ENCODE peak calls at places on chromosomes 3 and 15, in eight cellular contexts. One of them, this sample, is unnamed.

GRCh38 chr3:132354916-132355702 is 37.9 kb downstream of the ACP3 start:
- DNase-seq in nephron progenitor cell: no peak
- DNase-seq in H9: no peak
- DNase-seq in cardiac fibroblast: no peak
- DNase-seq in fibroblast of villous mesenchyme: no peak
- DNase-seq in CD4-positive, alpha-beta T cell: no peak
- DNase-seq in foreskin fibroblast: no peak
- DNase-seq in HL-60: no peak
- DNase-seq in this sample: no peak

GRCh38 chr3:23809294-23809693 is 3.5 kb downstream of the UBE2E1 start:
- DNase-seq in nephron progenitor cell: no peak
- DNase-seq in H9: no peak
- DNase-seq in cardiac fibroblast: no peak
- DNase-seq in fibroblast of villous mesenchyme: no peak
- DNase-seq in CD4-positive, alpha-beta T cell: no peak
- DNase-seq in foreskin fibroblast: no peak
- DNase-seq in HL-60: no peak
- DNase-seq in this sample: no peak

GRCh38 chr15:25739687-25740121 is 123.4 kb downstream of the ATP10A start:
- DNase-seq in nephron progenitor cell: no peak
- DNase-seq in H9: peak
- DNase-seq in cardiac fibroblast: peak
- DNase-seq in fibroblast of villous mesenchyme: peak
- DNase-seq in CD4-positive, alpha-beta T cell: peak
- DNase-seq in foreskin fibroblast: peak
- DNase-seq in HL-60: no peak
- DNase-seq in this sample: no peak

GRCh38 chr15:76162784-76163428 is 103.1 kb downstream of the TMEM266 start:
- DNase-seq in nephron progenitor cell: no peak
- DNase-seq in H9: no peak
- DNase-seq in cardiac fibroblast: no peak
- DNase-seq in fibroblast of villous mesenchyme: no peak
- DNase-seq in CD4-positive, alpha-beta T cell: no peak
- DNase-seq in foreskin fibroblast: no peak
- DNase-seq in HL-60: no peak
- DNase-seq in this sample: no peak

GRCh38 chr3:186411994-186412393 is 50.0 kb upstream of the DGKG start:
- DNase-seq in nephron progenitor cell: no peak
- DNase-seq in H9: no peak
- DNase-seq in cardiac fibroblast: no peak
- DNase-seq in fibroblast of villous mesenchyme: no peak
- DNase-seq in CD4-positive, alpha-beta T cell: no peak
- DNase-seq in foreskin fibroblast: no peak
- DNase-seq in HL-60: no peak
- DNase-seq in this sample: peak

GRCh38 chr3:24451461-24452099 is 43.1 kb downstream of the THRB start:
- DNase-seq in nephron progenitor cell: no peak
- DNase-seq in H9: no peak
- DNase-seq in cardiac fibroblast: no peak
- DNase-seq in fibroblast of villous mesenchyme: peak
- DNase-seq in CD4-positive, alpha-beta T cell: no peak
- DNase-seq in foreskin fibroblast: no peak
- DNase-seq in HL-60: no peak
- DNase-seq in this sample: no peak

GRCh38 chr15:35603298-35603697 is 57.3 kb upstream of the DPH6 start:
- DNase-seq in nephron progenitor cell: no peak
- DNase-seq in H9: no peak
- DNase-seq in cardiac fibroblast: peak
- DNase-seq in fibroblast of villous mesenchyme: peak
- DNase-seq in CD4-positive, alpha-beta T cell: no peak
- DNase-seq in foreskin fibroblast: peak
- DNase-seq in HL-60: no peak
- DNase-seq in this sample: peak

GRCh38 chr3:72482589-72483249 is 365.5 kb downstream of the SHQ1 start:
- DNase-seq in nephron progenitor cell: no peak
- DNase-seq in H9: no peak
- DNase-seq in cardiac fibroblast: peak
- DNase-seq in fibroblast of villous mesenchyme: peak
- DNase-seq in CD4-positive, alpha-beta T cell: peak
- DNase-seq in foreskin fibroblast: peak
- DNase-seq in HL-60: no peak
- DNase-seq in this sample: peak

GRCh38 chr3:190840146-190840545 is 22.3 kb downstream of the GMNC start:
- DNase-seq in nephron progenitor cell: peak
- DNase-seq in H9: no peak
- DNase-seq in cardiac fibroblast: peak
- DNase-seq in fibroblast of villous mesenchyme: no peak
- DNase-seq in CD4-positive, alpha-beta T cell: no peak
- DNase-seq in foreskin fibroblast: no peak
- DNase-seq in HL-60: no peak
- DNase-seq in this sample: no peak

GRCh38 chr15:66580643-66581042 is 14.8 kb upstream of the LCTL start:
- DNase-seq in nephron progenitor cell: no peak
- DNase-seq in H9: no peak
- DNase-seq in cardiac fibroblast: peak
- DNase-seq in fibroblast of villous mesenchyme: peak
- DNase-seq in CD4-positive, alpha-beta T cell: no peak
- DNase-seq in foreskin fibroblast: peak
- DNase-seq in HL-60: no peak
- DNase-seq in this sample: no peak

GRCh38 chr3:140850210-140850955 is 91.3 kb upstream of the SLC25A36 start:
- DNase-seq in nephron progenitor cell: no peak
- DNase-seq in H9: no peak
- DNase-seq in cardiac fibroblast: no peak
- DNase-seq in fibroblast of villous mesenchyme: no peak
- DNase-seq in CD4-positive, alpha-beta T cell: no peak
- DNase-seq in foreskin fibroblast: peak
- DNase-seq in HL-60: no peak
- DNase-seq in this sample: no peak

GRCh38 chr3:57659810-57660439 is 33.0 kb downstream of the DENND6A start:
- DNase-seq in nephron progenitor cell: no peak
- DNase-seq in H9: no peak
- DNase-seq in cardiac fibroblast: no peak
- DNase-seq in fibroblast of villous mesenchyme: no peak
- DNase-seq in CD4-positive, alpha-beta T cell: no peak
- DNase-seq in foreskin fibroblast: no peak
- DNase-seq in HL-60: no peak
- DNase-seq in this sample: no peak

GRCh38 chr3:121995190-121996137 is 26.6 kb downstream of the ILDR1 start:
- DNase-seq in nephron progenitor cell: peak
- DNase-seq in H9: peak
- DNase-seq in cardiac fibroblast: peak
- DNase-seq in fibroblast of villous mesenchyme: peak
- DNase-seq in CD4-positive, alpha-beta T cell: no peak
- DNase-seq in foreskin fibroblast: peak
- DNase-seq in HL-60: peak
- DNase-seq in this sample: no peak

GRCh38 chr3:72539856-72540255 is 308.4 kb downstream of the SHQ1 start:
- DNase-seq in nephron progenitor cell: no peak
- DNase-seq in H9: no peak
- DNase-seq in cardiac fibroblast: no peak
- DNase-seq in fibroblast of villous mesenchyme: no peak
- DNase-seq in CD4-positive, alpha-beta T cell: no peak
- DNase-seq in foreskin fibroblast: no peak
- DNase-seq in HL-60: no peak
- DNase-seq in this sample: no peak

GRCh38 chr3:123261666-123262065 is 59.9 kb downstream of the SEC22A start:
- DNase-seq in nephron progenitor cell: no peak
- DNase-seq in H9: no peak
- DNase-seq in cardiac fibroblast: no peak
- DNase-seq in fibroblast of villous mesenchyme: no peak
- DNase-seq in CD4-positive, alpha-beta T cell: no peak
- DNase-seq in foreskin fibroblast: no peak
- DNase-seq in HL-60: no peak
- DNase-seq in this sample: no peak

GRCh38 chr3:128068156-128068620 is 16.0 kb downstream of the SEC61A1 start:
- DNase-seq in nephron progenitor cell: peak
- DNase-seq in H9: peak
- DNase-seq in cardiac fibroblast: peak
- DNase-seq in fibroblast of villous mesenchyme: peak
- DNase-seq in CD4-positive, alpha-beta T cell: no peak
- DNase-seq in foreskin fibroblast: no peak
- DNase-seq in HL-60: no peak
- DNase-seq in this sample: peak

GRCh38 chr3:133455960-133456359 is 56.1 kb downstream of the BFSP2 start:
- DNase-seq in nephron progenitor cell: no peak
- DNase-seq in H9: no peak
- DNase-seq in cardiac fibroblast: no peak
- DNase-seq in fibroblast of villous mesenchyme: no peak
- DNase-seq in CD4-positive, alpha-beta T cell: no peak
- DNase-seq in foreskin fibroblast: no peak
- DNase-seq in HL-60: no peak
- DNase-seq in this sample: no peak

GRCh38 chr3:10709110-10709781 is 106.8 kb upstream of the SLC6A11 start:
- DNase-seq in nephron progenitor cell: no peak
- DNase-seq in H9: no peak
- DNase-seq in cardiac fibroblast: no peak
- DNase-seq in fibroblast of villous mesenchyme: no peak
- DNase-seq in CD4-positive, alpha-beta T cell: no peak
- DNase-seq in foreskin fibroblast: no peak
- DNase-seq in HL-60: no peak
- DNase-seq in this sample: no peak
- TF ChIP-seq CTCF in nephron progenitor cell: no peak
- TF ChIP-seq CTCF in H9: no peak
- TF ChIP-seq CTCF in cardiac fibroblast: no peak
- TF ChIP-seq CTCF in fibroblast of villous mesenchyme: no peak
- TF ChIP-seq CTCF in CD4-positive, alpha-beta T cell: no peak
- TF ChIP-seq CTCF in foreskin fibroblast: no peak
- TF ChIP-seq CTCF in HL-60: no peak
- TF ChIP-seq CTCF in this sample: no peak

GRCh38 chr3:118980832-118981231 is 53.8 kb downstream of the IGSF11 start:
- DNase-seq in nephron progenitor cell: no peak
- DNase-seq in H9: no peak
- DNase-seq in cardiac fibroblast: no peak
- DNase-seq in fibroblast of villous mesenchyme: no peak
- DNase-seq in CD4-positive, alpha-beta T cell: no peak
- DNase-seq in foreskin fibroblast: no peak
- DNase-seq in HL-60: no peak
- DNase-seq in this sample: no peak
- TF ChIP-seq CTCF in nephron progenitor cell: no peak
- TF ChIP-seq CTCF in H9: no peak
- TF ChIP-seq CTCF in cardiac fibroblast: no peak
- TF ChIP-seq CTCF in fibroblast of villous mesenchyme: no peak
- TF ChIP-seq CTCF in CD4-positive, alpha-beta T cell: no peak
- TF ChIP-seq CTCF in foreskin fibroblast: no peak
- TF ChIP-seq CTCF in HL-60: no peak
- TF ChIP-seq CTCF in this sample: no peak

GRCh38 chr3:49343163-49343562 is 3.3 kb upstream of the USP4 start:
- DNase-seq in nephron progenitor cell: no peak
- DNase-seq in H9: no peak
- DNase-seq in cardiac fibroblast: no peak
- DNase-seq in fibroblast of villous mesenchyme: no peak
- DNase-seq in CD4-positive, alpha-beta T cell: no peak
- DNase-seq in foreskin fibroblast: no peak
- DNase-seq in HL-60: no peak
- DNase-seq in this sample: no peak

GRCh38 chr3:49341996-49342395 is 2.1 kb upstream of the USP4 start:
- DNase-seq in nephron progenitor cell: no peak
- DNase-seq in H9: no peak
- DNase-seq in cardiac fibroblast: no peak
- DNase-seq in fibroblast of villous mesenchyme: no peak
- DNase-seq in CD4-positive, alpha-beta T cell: no peak
- DNase-seq in foreskin fibroblast: no peak
- DNase-seq in HL-60: no peak
- DNase-seq in this sample: no peak

GRCh38 chr3:49339593-49339946 is 283 bp downstream of the USP4 start:
- DNase-seq in nephron progenitor cell: peak
- DNase-seq in H9: peak
- DNase-seq in cardiac fibroblast: no peak
- DNase-seq in fibroblast of villous mesenchyme: no peak
- DNase-seq in CD4-positive, alpha-beta T cell: no peak
- DNase-seq in foreskin fibroblast: no peak
- DNase-seq in HL-60: no peak
- DNase-seq in this sample: no peak

DNA sequence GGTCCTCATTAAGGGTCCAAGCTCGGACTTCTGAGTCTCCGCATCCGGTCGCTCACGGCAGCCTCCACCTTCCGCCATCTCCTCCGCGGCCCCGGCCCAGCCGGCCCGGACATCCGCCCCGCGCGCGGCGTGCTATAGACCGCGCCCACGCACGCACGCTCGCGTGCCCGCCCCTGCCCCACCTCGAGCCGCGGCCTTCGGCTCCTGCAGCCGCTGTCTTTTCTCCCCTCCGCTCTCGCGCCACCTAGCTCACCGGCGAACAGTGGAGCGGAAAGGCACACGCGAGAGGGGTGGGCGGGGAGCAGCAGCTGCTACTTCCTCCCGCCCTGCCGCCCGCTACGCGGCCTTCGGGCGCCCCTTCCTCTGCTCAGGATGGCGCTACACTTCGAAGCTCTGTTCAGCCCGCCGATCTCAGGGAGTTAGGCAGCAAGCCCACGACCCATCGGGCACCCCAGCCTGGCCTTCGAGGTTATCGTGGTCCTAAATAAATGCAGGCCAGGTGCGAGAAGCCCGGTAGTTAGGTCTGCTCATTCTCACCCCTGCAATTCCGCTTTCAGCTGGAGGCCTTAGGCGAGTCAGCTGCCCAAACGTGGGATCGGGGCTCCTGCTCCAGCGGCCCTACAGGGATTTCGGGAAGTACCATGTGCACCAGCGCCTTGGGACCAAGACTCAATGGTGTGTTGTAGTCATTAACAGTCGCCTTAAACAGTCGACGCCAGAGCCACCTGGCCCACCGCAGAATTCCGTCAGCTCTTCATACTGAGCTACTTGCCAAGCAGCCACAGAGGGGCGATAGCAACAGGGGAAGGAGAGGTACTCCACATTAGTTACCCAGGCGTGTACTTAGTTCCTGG is at the start of gene USP4:
- DNase-seq in nephron progenitor cell: peak
- DNase-seq in H9: peak
- DNase-seq in cardiac fibroblast: peak
- DNase-seq in fibroblast of villous mesenchyme: peak
- DNase-seq in CD4-positive, alpha-beta T cell: peak
- DNase-seq in foreskin fibroblast: peak
- DNase-seq in HL-60: peak
- DNase-seq in this sample: peak
- TF ChIP-seq CTCF in nephron progenitor cell: no peak
- TF ChIP-seq CTCF in H9: peak
- TF ChIP-seq CTCF in cardiac fibroblast: peak
- TF ChIP-seq CTCF in fibroblast of villous mesenchyme: peak
- TF ChIP-seq CTCF in CD4-positive, alpha-beta T cell: peak
- TF ChIP-seq CTCF in foreskin fibroblast: peak
- TF ChIP-seq CTCF in HL-60: peak
- TF ChIP-seq CTCF in this sample: peak

DNA sequence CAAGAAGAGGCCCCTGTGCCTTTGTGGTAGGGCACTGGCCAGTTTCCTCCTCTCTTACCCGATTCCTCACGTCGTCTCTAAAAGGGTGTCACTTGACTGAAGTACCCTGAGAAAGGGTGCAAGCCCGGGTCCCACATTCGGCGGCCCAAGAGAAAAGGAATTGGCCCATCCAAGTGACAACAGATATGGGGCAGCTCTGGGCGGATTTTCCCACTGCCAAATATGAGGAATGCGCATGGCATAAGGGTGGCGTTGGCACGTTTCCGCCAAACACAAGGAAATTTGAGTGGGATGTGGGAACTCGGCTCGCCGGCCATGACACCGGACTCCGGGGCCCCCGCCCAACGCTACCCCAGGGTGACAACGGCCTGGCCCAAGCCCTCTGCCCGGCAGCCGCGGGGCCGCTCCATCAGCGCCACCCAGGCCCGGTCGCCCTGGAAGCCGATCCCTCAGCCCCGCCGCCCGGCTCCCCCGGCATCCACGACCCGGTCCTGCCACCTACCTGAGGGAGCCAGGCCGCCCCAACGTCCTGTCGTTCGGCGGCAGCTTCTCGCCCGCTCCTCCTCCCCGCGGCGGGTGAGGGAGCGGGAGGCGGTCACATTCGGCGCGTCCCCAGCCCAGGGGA is 494 bp downstream of the RAF1 start:
- DNase-seq in nephron progenitor cell: no peak
- DNase-seq in H9: no peak
- DNase-seq in cardiac fibroblast: no peak
- DNase-seq in fibroblast of villous mesenchyme: no peak
- DNase-seq in CD4-positive, alpha-beta T cell: peak
- DNase-seq in foreskin fibroblast: no peak
- DNase-seq in HL-60: no peak
- DNase-seq in this sample: no peak
- TF ChIP-seq CTCF in nephron progenitor cell: no peak
- TF ChIP-seq CTCF in H9: no peak
- TF ChIP-seq CTCF in cardiac fibroblast: no peak
- TF ChIP-seq CTCF in fibroblast of villous mesenchyme: no peak
- TF ChIP-seq CTCF in CD4-positive, alpha-beta T cell: no peak
- TF ChIP-seq CTCF in foreskin fibroblast: no peak
- TF ChIP-seq CTCF in HL-60: no peak
- TF ChIP-seq CTCF in this sample: peak